ENCODE peak calls at places on chromosomes 3 and 15, in ten cellular contexts. B is tibial artery; V is DND-41; E is heart right ventricle; K is brain microvascular endothelial cell; N is A673; S is CD8-positive, alpha-beta T cell; D is astrocyte; A is cardiac muscle cell; P is mammary epithelial cell. X is an unnamed sample. For H3K36me3, the result is how much of the 10 kb centered on the place peaks cover.

GRCh38 chr15:40372966-40373365 is 9.6 kb upstream of the KNSTRN start:
- DNase-seq in B (no peak), V (no peak), E (no peak), K (no peak), N (no peak), S (no peak), D (no peak), A (no peak), P (no peak), X (no peak)

GRCh38 chr15:43235536-43235935 is 14.7 kb upstream of the EPB42 start:
- DNase-seq in B (no peak), V (no peak), E (no peak), K (no peak), N (no peak), S (no peak), D (no peak), A (no peak), P (no peak), X (no peak)

GRCh38 chr3:67518196-67518595 is 136.2 kb downstream of the SUCLG2 start:
- DNase-seq in B (no peak), V (no peak), E (no peak), K (no peak), N (no peak), S (no peak), D (no peak), A (no peak), P (no peak), X (no peak)

GRCh38 chr3:195352895-195353488 is 82.0 kb upstream of the XXYLT1 start:
- DNase-seq in B (no peak), V (no peak), E (no peak), K (peak), N (peak), S (no peak), D (peak), A (no peak), P (peak), X (peak)

GRCh38 chr3:130800829-130801228 is 54.2 kb upstream of the PIK3R4 start:
- DNase-seq in B (no peak), V (no peak), E (no peak), K (no peak), N (no peak), S (no peak), D (peak), A (no peak), P (peak), X (no peak)

GRCh38 chr3:56923546-56924224 is 121.9 kb upstream of the ARHGEF3 start:
- DNase-seq in B (no peak), V (peak), E (peak), K (peak), N (no peak), S (peak), D (no peak), A (no peak), P (peak), X (no peak)

GRCh38 chr15:99123706-99124451 is 19.0 kb downstream of the SYNM start:
- DNase-seq in B (peak), V (no peak), E (peak), K (peak), N (peak), S (no peak), D (peak), A (peak), P (peak), X (peak)

GRCh38 chr15:66006986-66007385 is 137.7 kb downstream of the RAB11A start:
- DNase-seq in B (no peak), V (no peak), E (no peak), K (no peak), N (no peak), S (no peak), D (peak), A (no peak), P (peak), X (no peak)

GRCh38 chr15:67652586-67652985 is 110.1 kb downstream of the MAP2K5 start:
- DNase-seq in B (no peak), V (no peak), E (no peak), K (no peak), N (no peak), S (no peak), D (no peak), A (no peak), P (no peak), X (no peak)

GRCh38 chr3:45640091-45640507 is 45.5 kb downstream of the LIMD1 start:
- DNase-seq in B (no peak), V (no peak), E (no peak), K (no peak), N (no peak), S (no peak), D (no peak), A (no peak), P (no peak), X (no peak)

GRCh38 chr3:150220041-150220440 is 188.1 kb upstream of the TSC22D2 start:
- DNase-seq in B (no peak), V (no peak), E (no peak), K (no peak), N (no peak), S (no peak), D (no peak), A (no peak), P (no peak), X (no peak)

GRCh38 chr3:112647122-112647521 is 6.2 kb upstream of the CCDC80 start:
- DNase-seq in B (no peak), V (no peak), E (no peak), K (peak), N (no peak), S (no peak), D (peak), A (peak), P (peak), X (no peak)

GRCh38 chr3:98702166-98702565 is 61.0 kb upstream of the ST3GAL6 start:
- DNase-seq in B (no peak), V (no peak), E (no peak), K (no peak), N (peak), S (no peak), D (no peak), A (no peak), P (no peak), X (no peak)

GRCh38 chr3:69649120-69649519 is 90.1 kb upstream of the MITF start:
- DNase-seq in B (no peak), V (no peak), E (no peak), K (peak), N (no peak), S (no peak), D (peak), A (no peak), P (peak), X (no peak)

GRCh38 chr3:72756900-72757299 is 91.3 kb downstream of the SHQ1 start:
- DNase-seq in B (no peak), V (peak), E (no peak), K (no peak), N (no peak), S (peak), D (no peak), A (no peak), P (no peak), X (no peak)

GRCh38 chr15:54307252-54307902 is 329.1 kb downstream of the UNC13C start:
- DNase-seq in B (no peak), V (no peak), E (no peak), K (no peak), N (no peak), S (no peak), D (no peak), A (no peak), P (no peak), X (no peak)

GRCh38 chr3:14410501-14411165 is 8.2 kb downstream of the SLC6A6 start:
- DNase-seq in B (no peak), V (no peak), E (no peak), K (peak), N (peak), S (no peak), D (peak), A (no peak), P (peak), X (peak)

GRCh38 chr3:94716326-94717018 is 653.6 kb downstream of the NSUN3 start:
- DNase-seq in B (no peak), V (no peak), E (no peak), K (no peak), N (no peak), S (no peak), D (no peak), A (peak), P (no peak), X (no peak)

GRCh38 chr15:42141795-42142667 is 14.4 kb downstream of the PLA2G4F start:
- DNase-seq in B (peak), V (no peak), E (no peak), K (no peak), N (no peak), S (no peak), D (no peak), A (no peak), P (no peak), X (no peak)

GRCh38 chr3:149576071-149576564 is 81.7 kb downstream of the WWTR1 start:
- DNase-seq in B (no peak), V (no peak), E (peak), K (peak), N (peak), S (no peak), D (peak), A (no peak), P (peak), X (peak)

GRCh38 chr3:134326760-134327593 is 47.3 kb downstream of the AMOTL2 start:
- DNase-seq in B (peak), V (no peak), E (no peak), K (peak), N (peak), S (no peak), D (peak), A (peak), P (peak), X (peak)

GRCh38 chr3:42036483-42036823 is 54.7 kb upstream of the TRAK1 start:
- DNase-seq in B (no peak), V (no peak), E (peak), K (peak), N (peak), S (no peak), D (peak), A (peak), P (peak), X (peak)

GRCh38 chr15:40937762-40938529 is 8.8 kb downstream of the DLL4 start:
- DNase-seq in B (no peak), V (no peak), E (no peak), K (no peak), N (no peak), S (no peak), D (no peak), A (no peak), P (peak), X (no peak)

GRCh38 chr3:23811117-23811487 is 5.3 kb downstream of the UBE2E1 start:
- DNase-seq in B (no peak), V (no peak), E (no peak), K (no peak), N (no peak), S (no peak), D (no peak), A (no peak), P (peak), X (no peak)

GRCh38 chr3:188974856-188975611 is 196.7 kb upstream of the TPRG1 start:
- DNase-seq in B (no peak), V (peak), E (no peak), K (no peak), N (no peak), S (peak), D (peak), A (no peak), P (peak), X (no peak)
- H3K4me3 ChIP-seq in B (no peak), V (peak), E (no peak), K (no peak), N (no peak), S (no peak), D (no peak), A (no peak), P (no peak), X (no peak)

GRCh38 chr3:4270726-4271125 is 32.4 kb upstream of the SETMAR start:
- DNase-seq in B (no peak), V (no peak), E (no peak), K (no peak), N (no peak), S (no peak), D (no peak), A (no peak), P (no peak), X (no peak)

DNA sequence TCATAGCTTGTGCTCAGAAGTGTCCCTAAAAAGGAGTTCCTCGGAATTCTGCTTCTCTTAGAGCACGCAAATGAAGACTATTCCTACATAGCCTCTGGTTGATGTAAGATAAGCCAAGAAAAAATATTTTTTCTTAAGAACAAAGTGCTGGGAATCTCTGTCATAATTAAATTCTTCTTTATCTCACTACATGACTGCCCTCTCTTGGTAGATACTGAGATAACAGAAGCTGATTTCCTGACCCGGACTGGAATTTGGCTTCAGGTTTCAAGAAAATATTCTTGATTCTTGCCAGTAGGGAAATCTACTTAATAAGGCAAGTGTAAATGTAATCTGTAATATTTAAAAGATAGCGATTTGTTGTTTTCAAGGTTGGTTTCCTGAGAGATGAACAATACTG is 31.3 kb upstream of the SETMAR start:
- DNase-seq in B (no peak), V (no peak), E (no peak), K (peak), N (peak), S (no peak), D (peak), A (no peak), P (peak), X (no peak)
- TF ChIP-seq CTCF in B (peak), V (peak), E (peak), K (peak), N (peak), S (peak), D (peak), A (no peak), P (peak), X (peak)

DNA sequence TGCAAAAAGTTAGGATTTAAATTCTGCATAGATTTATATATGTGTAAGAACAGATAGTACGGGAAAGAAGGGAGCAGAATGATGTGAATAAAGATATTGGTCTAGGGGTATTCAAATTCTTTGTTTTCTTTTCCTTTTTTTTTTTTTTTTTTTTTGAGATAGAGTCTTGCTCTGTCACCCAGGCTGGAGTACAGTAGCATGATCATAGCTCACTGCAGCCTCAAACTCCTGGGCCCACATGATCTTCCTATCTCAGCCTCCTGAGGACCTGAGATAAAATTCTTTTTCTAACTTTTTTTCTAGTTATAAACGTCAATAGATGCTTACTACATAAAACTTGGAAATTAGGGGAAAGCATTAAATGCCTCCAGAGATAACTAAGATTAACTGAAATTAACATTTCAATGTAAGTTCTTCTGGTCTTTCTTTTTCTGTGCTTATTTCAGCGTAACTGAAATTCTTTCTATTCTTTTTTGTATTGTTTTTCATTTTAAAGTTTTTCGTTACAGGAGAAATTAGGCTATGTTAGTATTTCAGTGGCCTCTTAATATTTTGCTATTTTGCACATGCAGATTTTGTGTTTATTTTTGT is 29.2 kb downstream of the UBE2Q2 start:
- DNase-seq in B (no peak), V (no peak), E (no peak), K (no peak), N (no peak), S (no peak), D (no peak), A (no peak), P (no peak), X (no peak)
- H3K36me3 ChIP-seq in B (under half), V (half or more), E (under half), K (under half), N (under half), S (under half), D (under half), A (under half), P (under half), X (under half)

DNA sequence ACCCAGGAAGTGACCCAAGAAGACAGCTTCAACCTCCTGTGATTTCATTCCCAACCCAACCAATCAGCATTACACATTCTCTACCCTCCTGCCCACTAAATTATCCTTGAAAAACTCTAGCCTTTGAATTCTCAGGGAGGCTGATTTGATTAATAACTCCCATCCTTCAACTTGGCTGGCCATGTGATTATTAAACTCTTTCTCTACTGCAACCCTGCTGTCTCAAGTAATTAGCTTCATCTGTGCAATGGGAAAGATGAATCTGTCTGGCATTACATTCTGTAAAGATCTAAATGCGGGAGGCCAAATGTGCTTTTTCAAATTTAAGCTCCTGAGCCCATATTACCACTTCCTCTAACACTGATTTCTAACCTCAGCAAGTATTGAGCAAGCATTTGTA is 95.9 kb upstream of the STT3B start:
- DNase-seq in B (no peak), V (no peak), E (no peak), K (no peak), N (no peak), S (no peak), D (no peak), A (no peak), P (no peak), X (no peak)
- H3K4me3 ChIP-seq in B (no peak), V (no peak), E (no peak), K (no peak), N (no peak), S (no peak), D (no peak), A (no peak), P (no peak), X (no peak)

GRCh38 chr3:179768080-179768479 is 115.2 kb downstream of the USP13 start:
- DNase-seq in B (no peak), V (peak), E (no peak), K (peak), N (peak), S (no peak), D (peak), A (peak), P (peak), X (peak)
- TF ChIP-seq CTCF in B (no peak), V (peak), E (peak), K (peak), N (peak), S (no peak), D (peak), A (peak), P (peak), X (peak)

GRCh38 chr3:48635222-48636021 is at the start of gene SLC26A6:
- DNase-seq in B (peak), V (peak), E (peak), K (peak), N (peak), S (peak), D (peak), A (peak), P (peak), X (peak)
- H3K36me3 ChIP-seq in B (under half), V (under half), E (under half), K (under half), N (under half), S (under half), D (under half), A (under half), P (under half), X (under half)